ENCODE peak calls at places on chromosome 15, in nine cellular contexts. Y is CD4-positive, alpha-beta memory T cell; M is sigmoid colon; X is tibial artery; C is GM23248; D is small intestine; T is CD8-positive, alpha-beta T cell; B is IMR-90; Z is Peyer's patch. N is an unnamed sample.
A peak's percentile ranks its signal among the peaks of the same experiment; 100 is the strongest.

GRCh38 chr15:76904461-76905012 is 603 bp downstream of the SCAPER start:
- DNase-seq in Y (peak; percentile 16), M (peak; percentile 66), X (no peak), C (peak; percentile 49), D (peak; percentile 61), T (no peak), B (peak; percentile 16), Z (no peak), N (peak; percentile 36)

GRCh38 chr15:90322531-90322930 is 29.6 kb upstream of the ZNF774 start:
- DNase-seq in Y (no peak), M (peak; percentile 39), X (no peak), C (no peak), D (no peak), T (no peak), B (no peak), Z (no peak), N (no peak)

GRCh38 chr15:39663684-39664083 is 82.8 kb downstream of the THBS1 start:
- DNase-seq in Y (no peak), M (no peak), X (no peak), C (peak; percentile 26), D (no peak), T (no peak), B (peak; percentile 17), Z (no peak), N (no peak)

GRCh38 chr15:68224546-68225250 is 4.8 kb downstream of the CLN6 start:
- DNase-seq in Y (no peak), M (no peak), X (peak; percentile 50), C (no peak), D (no peak), T (no peak), B (no peak), Z (no peak), N (no peak)

GRCh38 chr15:60523056-60523455 is 44.1 kb upstream of the ICE2 start:
- DNase-seq in Y (no peak), M (no peak), X (no peak), C (peak; percentile 67), D (no peak), T (no peak), B (peak; percentile 80), Z (no peak), N (no peak)

GRCh38 chr15:22866066-22866465 is 27.6 kb downstream of the NIPA2 start:
- DNase-seq in Y (no peak), M (no peak), X (no peak), C (no peak), D (no peak), T (no peak), B (peak; percentile 19), Z (no peak), N (no peak)

GRCh38 chr15:63605816-63606215 is 8.6 kb downstream of the FBXL22 start:
- DNase-seq in Y (peak; percentile 50), M (no peak), X (no peak), C (no peak), D (peak; percentile 41), T (no peak), B (no peak), Z (no peak), N (peak; percentile 34)

GRCh38 chr15:80480171-80480811 is 76.1 kb downstream of the ARNT2 start:
- DNase-seq in Y (no peak), M (no peak), X (no peak), C (peak; percentile 59), D (no peak), T (no peak), B (no peak), Z (no peak), N (no peak)

GRCh38 chr15:90665288-90666134 is 51.6 kb upstream of the BLM start:
- DNase-seq in Y (peak; percentile 30), M (peak; percentile 83), X (peak; percentile 86), C (peak; percentile 87), D (peak; percentile 52), T (no peak), B (peak; percentile 58), Z (peak; percentile 81), N (peak; percentile 64)

GRCh38 chr15:28989239-28989830 is 103.6 kb downstream of the APBA2 start:
- DNase-seq in Y (no peak), M (no peak), X (no peak), C (no peak), D (no peak), T (no peak), B (peak; percentile 21), Z (no peak), N (no peak)

GRCh38 chr15:101388046-101388445 is 93.0 kb upstream of the SNRPA1 start:
- DNase-seq in Y (no peak), M (no peak), X (peak; percentile 20), C (no peak), D (no peak), T (no peak), B (no peak), Z (no peak), N (no peak)

GRCh38 chr15:70669006-70669602 is 94.3 kb downstream of the UACA start:
- DNase-seq in Y (no peak), M (no peak), X (no peak), C (no peak), D (no peak), T (no peak), B (no peak), Z (no peak), N (no peak)
- H3K36me3 ChIP-seq in Y (no peaks in the 10 kb centered on the region), M (no peaks in the 10 kb centered on the region), X (peaks cover 51% of the 10 kb centered on the region), C (peaks cover 84% of the 10 kb centered on the region), D (peaks cover 2% of the 10 kb centered on the region), T (no peaks in the 10 kb centered on the region), B (peaks cover 19% of the 10 kb centered on the region), Z (no peaks in the 10 kb centered on the region), N (peaks cover 8% of the 10 kb centered on the region)

GRCh38 chr15:32722126-32722525 is 4.3 kb downstream of the GREM1 start:
- DNase-seq in Y (no peak), M (no peak), X (no peak), C (peak; percentile 70), D (no peak), T (no peak), B (peak; percentile 55), Z (no peak), N (no peak)
- H3K27ac ChIP-seq in Y (no peak overlapping the region), M (no peak overlapping the region), X (no peak overlapping the region), C (peak overlapping the region; percentile 84), D (no peak overlapping the region), T (no peak overlapping the region), B (peak overlapping the region; percentile 61), Z (no peak overlapping the region), N (no peak overlapping the region)

GRCh38 chr15:67025719-67026118 is 39.7 kb upstream of the SMAD3 start:
- DNase-seq in Y (no peak), M (peak; percentile 70), X (no peak), C (peak; percentile 71), D (peak; percentile 73), T (no peak), B (peak; percentile 51), Z (no peak), N (peak; percentile 44)
- H3K4me1 ChIP-seq in Y (no peaks in the 10 kb centered on the region), M (peaks cover 3% of the 10 kb centered on the region), X (peaks cover 34% of the 10 kb centered on the region), C (peaks cover 46% of the 10 kb centered on the region), D (no peaks in the 10 kb centered on the region), T (no peaks in the 10 kb centered on the region), B (peaks cover 30% of the 10 kb centered on the region), Z (peaks cover 3% of the 10 kb centered on the region), N (peaks cover 30% of the 10 kb centered on the region)

GRCh38 chr15:65004993-65005392 is 15.3 kb upstream of the SPG21 start:
- DNase-seq in Y (no peak), M (no peak), X (no peak), C (no peak), D (no peak), T (no peak), B (no peak), Z (no peak), N (no peak)
- H3K36me3 ChIP-seq in Y (no peaks in the 10 kb centered on the region), M (peaks cover 4% of the 10 kb centered on the region), X (peaks cover 57% of the 10 kb centered on the region), C (peaks cover 10% of the 10 kb centered on the region), D (no peaks in the 10 kb centered on the region), T (no peaks in the 10 kb centered on the region), B (peaks cover 13% of the 10 kb centered on the region), Z (no peaks in the 10 kb centered on the region), N (peaks cover 8% of the 10 kb centered on the region)

DNA sequence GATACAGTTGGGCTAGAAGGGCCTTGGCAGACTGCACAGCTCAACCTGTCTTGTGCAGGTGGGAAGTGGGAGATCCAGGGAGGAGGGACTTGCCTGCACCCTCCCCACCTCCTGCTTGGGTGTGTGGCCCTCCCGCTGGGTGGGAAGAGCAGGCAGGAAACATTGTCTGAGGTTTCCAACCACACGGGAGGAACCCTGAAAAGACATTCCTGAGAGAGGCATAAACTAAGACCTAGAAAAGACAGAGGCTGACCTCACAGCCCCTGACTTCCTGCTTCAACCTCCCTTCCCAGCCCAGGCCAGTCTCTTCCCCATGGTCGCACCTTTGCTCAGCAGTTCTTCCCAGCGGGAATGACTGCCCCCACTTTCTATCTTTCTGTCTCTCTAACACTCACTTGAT is 46.3 kb upstream of the INSYN1 start:
- DNase-seq in Y (no peak), M (no peak), X (no peak), C (peak; percentile 43), D (no peak), T (no peak), B (peak; percentile 15), Z (no peak), N (no peak)
- H3K27ac ChIP-seq in Y (no peak overlapping the region), M (no peak overlapping the region), X (peak overlapping the region; percentile 90), C (no peak overlapping the region), D (no peak overlapping the region), T (no peak overlapping the region), B (no peak overlapping the region), Z (no peak overlapping the region), N (no peak overlapping the region)

GRCh38 chr15:41922353-41922752 is 28.5 kb upstream of the SPTBN5 start:
- DNase-seq in Y (no peak), M (no peak), X (peak; percentile 31), C (no peak), D (no peak), T (no peak), B (no peak), Z (no peak), N (no peak)
- H3K4me1 ChIP-seq in Y (peaks cover 14% of the 10 kb centered on the region), M (no peaks in the 10 kb centered on the region), X (peaks cover 59% of the 10 kb centered on the region), C (peaks cover 12% of the 10 kb centered on the region), D (peaks cover 3% of the 10 kb centered on the region), T (peaks cover 11% of the 10 kb centered on the region), B (peaks cover 28% of the 10 kb centered on the region), Z (peaks cover 4% of the 10 kb centered on the region), N (peaks cover 28% of the 10 kb centered on the region)

GRCh38 chr15:65556622-65557021 is 26.4 kb downstream of the HACD3 start:
- DNase-seq in Y (no peak), M (no peak), X (no peak), C (no peak), D (no peak), T (no peak), B (no peak), Z (no peak), N (no peak)

GRCh38 chr15:65558997-65559760 is 28.9 kb downstream of the HACD3 start:
- DNase-seq in Y (no peak), M (no peak), X (no peak), C (no peak), D (no peak), T (no peak), B (no peak), Z (no peak), N (no peak)

GRCh38 chr15:65558336-65558735 is 28.1 kb downstream of the HACD3 start:
- DNase-seq in Y (no peak), M (no peak), X (no peak), C (peak; percentile 64), D (no peak), T (no peak), B (peak; percentile 86), Z (no peak), N (no peak)

GRCh38 chr15:65561934-65562333 is 31.7 kb downstream of the HACD3 start:
- DNase-seq in Y (no peak), M (no peak), X (no peak), C (no peak), D (no peak), T (no peak), B (no peak), Z (no peak), N (no peak)

GRCh38 chr15:65559941-65560340 is 29.7 kb downstream of the HACD3 start:
- DNase-seq in Y (no peak), M (no peak), X (no peak), C (no peak), D (no peak), T (no peak), B (no peak), Z (no peak), N (no peak)
- H3K36me3 ChIP-seq in Y (peaks cover 8% of the 10 kb centered on the region), M (peaks cover 19% of the 10 kb centered on the region), X (peaks cover 72% of the 10 kb centered on the region), C (peaks cover 29% of the 10 kb centered on the region), D (peaks cover 6% of the 10 kb centered on the region), T (peaks cover 15% of the 10 kb centered on the region), B (peaks cover 29% of the 10 kb centered on the region), Z (no peaks in the 10 kb centered on the region), N (peaks cover under 1% of the 10 kb centered on the region)

N was measured in transverse colon.